ENCODE peak calls at places on chromosome 2, in five cellular contexts. P is breast epithelium, Y is left ventricle myocardium inferior, D is uterus, F is body of pancreas. S is an unnamed sample.

GRCh38 chr2:230161180-230161579 is 58.6 kb downstream of the SP110 start:
- DNase-seq in P (no peak), Y (no peak), D (no peak), F (no peak), S (no peak)

GRCh38 chr2:162217596-162217995 is 25.6 kb downstream of the FAP start:
- DNase-seq in P (no peak), Y (no peak), D (no peak), F (no peak), S (no peak)

GRCh38 chr2:53859354-53860159 is at the start of gene GPR75:
- DNase-seq in P (peak), Y (peak), D (no peak), F (peak), S (no peak)

GRCh38 chr2:231355802-231356473 is 39.6 kb upstream of the B3GNT7 start:
- DNase-seq in P (no peak), Y (peak), D (no peak), F (no peak), S (no peak)

GRCh38 chr2:53033416-53033815 is 734.2 kb upstream of the CHAC2 start:
- DNase-seq in P (no peak), Y (no peak), D (no peak), F (no peak), S (no peak)

GRCh38 chr2:233223059-233223894 is 28.2 kb upstream of the ATG16L1 start:
- DNase-seq in P (no peak), Y (no peak), D (no peak), F (no peak), S (no peak)

GRCh38 chr2:239574434-239575156 is 173.8 kb upstream of the HDAC4 start:
- DNase-seq in P (no peak), Y (no peak), D (no peak), F (no peak), S (no peak)

GRCh38 chr2:230873670-230874401 is 9.1 kb downstream of the ITM2C start:
- DNase-seq in P (no peak), Y (no peak), D (no peak), F (no peak), S (no peak)

GRCh38 chr2:205193121-205193520 is 489.2 kb upstream of the NRP2 start:
- DNase-seq in P (no peak), Y (no peak), D (no peak), F (no peak), S (peak)

GRCh38 chr2:150487537-150488429 is at the start of gene RND3:
- DNase-seq in P (peak), Y (peak), D (peak), F (peak), S (peak)

GRCh38 chr2:138782378-138782777 is 2.2 kb upstream of the NXPH2 start:
- DNase-seq in P (no peak), Y (no peak), D (no peak), F (no peak), S (no peak)

GRCh38 chr2:160695402-160696060 is 201.9 kb upstream of the RBMS1 start:
- DNase-seq in P (no peak), Y (no peak), D (peak), F (no peak), S (no peak)

GRCh38 chr2:58992062-58992736 is 751.1 kb upstream of the FANCL start:
- DNase-seq in P (no peak), Y (no peak), D (no peak), F (no peak), S (no peak)

GRCh38 chr2:222364280-222364895 is 60.0 kb upstream of the SGPP2 start:
- DNase-seq in P (no peak), Y (no peak), D (no peak), F (no peak), S (no peak)

DNA sequence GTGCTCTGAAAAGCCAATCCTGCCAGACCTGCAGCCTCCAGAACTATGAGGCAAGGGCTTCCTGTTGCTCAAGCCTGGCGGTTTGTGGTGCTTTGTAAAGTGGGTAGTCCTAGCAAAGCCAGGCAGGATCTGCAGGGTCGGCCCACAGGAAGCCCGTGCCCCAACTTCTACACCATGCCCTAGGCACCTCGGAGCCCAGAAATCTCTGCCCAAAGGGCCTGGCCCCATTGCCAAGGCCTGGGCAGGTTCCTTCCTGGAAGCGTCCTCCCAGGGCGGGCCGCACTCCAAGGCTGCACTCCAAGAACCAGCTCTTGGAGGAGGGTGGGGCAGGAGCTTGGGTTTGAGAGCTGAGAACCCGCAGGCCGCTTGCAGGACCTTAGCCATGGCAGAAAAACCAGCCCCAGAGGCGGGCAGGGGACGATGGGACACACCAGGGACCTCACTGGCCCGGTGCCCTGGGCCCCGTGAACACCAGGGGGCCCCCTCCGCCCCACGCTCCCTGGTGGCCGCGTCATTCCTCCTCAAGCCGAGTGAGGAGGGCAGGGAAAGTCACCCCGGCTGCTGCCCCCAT is 37.2 kb upstream of the ID2 start:
- DNase-seq in P (no peak), Y (peak), D (no peak), F (peak), S (no peak)
- TF ChIP-seq CTCF in P (no peak), Y (peak), D (no peak), F (no peak), S (peak)

DNA sequence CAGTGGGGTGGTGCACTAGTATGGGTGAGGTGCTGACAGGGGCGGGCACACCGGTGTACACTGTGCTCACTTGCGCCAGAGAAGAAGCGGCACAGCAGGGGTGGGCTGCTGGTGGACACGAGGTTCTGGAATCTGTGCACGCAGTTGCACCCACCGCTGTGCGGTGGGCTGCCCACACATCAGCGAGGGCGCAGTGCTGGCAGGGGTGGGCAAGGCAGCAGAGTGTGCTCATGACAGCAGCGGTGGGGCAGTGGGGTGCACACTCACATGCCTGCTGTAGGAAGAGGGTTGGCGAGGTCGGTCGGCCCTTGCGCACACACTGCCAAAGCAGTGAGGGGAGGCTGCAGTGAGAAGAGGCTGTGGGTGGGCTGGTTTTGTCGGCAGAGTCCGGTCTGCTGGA is 141.8 kb downstream of the GALNT13 start:
- DNase-seq in P (no peak), Y (no peak), D (no peak), F (no peak), S (no peak)
- H3K4me3 ChIP-seq in P (no peak), Y (no peak), D (no peak), F (no peak), S (no peak)

DNA sequence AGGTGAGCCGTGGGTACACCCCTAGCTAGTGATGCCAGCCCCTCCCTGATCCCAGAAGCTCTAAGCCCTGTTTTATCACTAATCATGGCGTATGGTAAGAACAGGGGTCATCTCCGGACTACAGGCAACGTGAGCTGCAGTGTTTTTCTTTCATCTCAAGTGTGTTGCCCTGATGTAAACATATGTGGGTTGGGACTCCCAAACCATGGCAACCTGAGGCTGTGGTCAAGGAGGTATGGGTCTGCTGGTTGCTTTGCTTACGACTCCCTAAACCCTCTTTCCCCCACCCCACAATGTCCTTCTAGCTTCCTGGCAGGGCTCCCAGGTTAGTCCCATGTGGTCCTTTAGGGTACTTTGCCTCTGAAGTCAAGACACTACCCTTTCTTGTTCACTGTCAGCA is 53.6 kb upstream of the AFF3 start:
- DNase-seq in P (no peak), Y (no peak), D (no peak), F (no peak), S (no peak)
- H3K27ac ChIP-seq in P (no peak), Y (no peak), D (peak), F (no peak), S (no peak)

GRCh38 chr2:98471402-98472131 is 26.9 kb downstream of the INPP4A start:
- DNase-seq in P (no peak), Y (no peak), D (no peak), F (peak), S (no peak)
- TF ChIP-seq CTCF in P (no peak), Y (no peak), D (no peak), F (no peak), S (no peak)

GRCh38 chr2:9141706-9142460 is 64.7 kb upstream of the ASAP2 start:
- DNase-seq in P (no peak), Y (no peak), D (no peak), F (no peak), S (no peak)

GRCh38 chr2:9143264-9143815 is 63.3 kb upstream of the ASAP2 start:
- DNase-seq in P (no peak), Y (no peak), D (no peak), F (no peak), S (no peak)

GRCh38 chr2:9144047-9144446 is 62.6 kb upstream of the ASAP2 start:
- DNase-seq in P (no peak), Y (no peak), D (no peak), F (no peak), S (no peak)

GRCh38 chr2:9141379-9141667 is 65.3 kb upstream of the ASAP2 start:
- DNase-seq in P (no peak), Y (no peak), D (no peak), F (no peak), S (no peak)

DNA sequence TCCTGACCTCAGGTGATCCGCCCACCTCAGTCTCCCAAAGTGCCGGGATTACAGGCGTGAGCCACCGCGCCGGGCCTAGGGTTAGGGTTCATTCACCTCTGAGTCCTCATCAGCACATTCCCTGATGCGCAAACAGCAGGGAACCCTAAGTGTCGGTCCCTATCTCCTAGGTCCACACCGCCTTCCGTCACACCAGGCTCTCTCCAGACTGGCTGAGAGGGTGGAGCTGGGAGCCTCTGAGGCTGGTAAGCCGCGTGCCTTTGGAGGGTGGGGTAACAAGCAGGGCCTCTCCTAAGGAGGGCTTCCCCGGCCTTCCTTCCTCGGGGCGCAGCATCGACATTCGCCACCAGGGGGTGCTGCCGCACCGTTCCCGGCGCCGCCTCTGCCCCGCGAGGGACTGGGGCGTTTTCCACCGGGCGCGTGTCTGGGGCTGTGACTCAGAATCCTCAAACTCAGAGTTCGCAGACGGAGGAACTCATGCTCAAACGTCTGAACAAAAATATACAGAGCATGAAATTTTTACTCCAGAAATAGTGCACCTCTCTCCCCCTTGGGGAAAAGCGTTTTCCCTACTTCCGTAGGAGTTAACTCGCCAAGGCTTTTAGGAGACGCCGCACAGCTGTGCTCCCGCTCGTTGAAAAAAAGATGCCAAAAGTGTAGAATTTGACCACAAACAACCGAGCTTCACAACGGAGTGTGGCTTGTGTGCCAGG is 63.9 kb upstream of the ASAP2 start:
- DNase-seq in P (peak), Y (peak), D (peak), F (peak), S (peak)
- H3K4me3 ChIP-seq in P (peak), Y (peak), D (peak), F (no peak), S (peak)

DNA sequence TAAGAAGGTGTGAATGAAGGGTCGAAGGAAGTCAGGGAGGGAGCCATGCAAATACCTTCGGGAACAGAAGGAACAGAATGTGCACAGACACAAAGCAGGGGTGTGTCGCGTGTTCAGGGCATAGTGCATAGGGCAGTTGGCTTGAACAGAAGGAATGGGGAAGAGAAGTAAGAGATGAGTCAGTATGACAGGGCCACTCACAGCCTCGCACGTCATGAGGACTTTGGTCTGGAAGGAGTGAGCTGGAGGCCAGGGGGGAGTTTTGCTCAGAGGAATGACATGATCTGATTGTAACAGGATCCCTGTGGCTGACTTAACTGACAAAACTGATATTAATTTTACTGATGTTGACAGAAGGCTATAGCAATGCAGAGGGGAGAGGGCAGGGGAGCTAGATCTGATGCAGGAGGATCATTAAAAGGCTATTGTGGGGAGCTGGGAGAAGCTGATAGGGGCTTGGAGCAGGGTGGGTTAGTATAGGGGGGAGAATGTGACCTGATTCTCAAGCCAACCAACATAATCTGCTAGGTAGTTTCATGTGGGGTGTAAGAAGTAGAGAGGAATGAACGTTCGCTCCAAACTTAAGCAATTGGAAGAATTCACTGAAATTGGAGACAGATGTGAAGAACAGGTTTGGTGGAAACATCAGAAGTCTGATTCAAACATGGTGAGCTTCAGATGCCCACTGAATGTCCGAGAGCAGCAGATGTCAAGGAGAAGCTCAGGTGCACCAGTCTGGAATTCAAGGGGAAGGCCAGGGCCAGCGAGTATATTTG is 60.4 kb upstream of the COPS8 start:
- DNase-seq in P (no peak), Y (no peak), D (no peak), F (peak), S (no peak)
- H3K27ac ChIP-seq in P (no peak), Y (no peak), D (no peak), F (peak), S (no peak)